ENCODE peak calls at places on chromosomes 5 and 9, in five cellular contexts. O, T, N, E and M are unnamed samples.

GRCh38 chr5:66223637-66224036 is 79.5 kb downstream of the SREK1 start:
- DNase-seq in O (no peak), N (no peak), E (peak), T (no peak), M (no peak)

GRCh38 chr9:135506327-135507103 is 6.0 kb downstream of the MRPS2 start:
- DNase-seq in O (peak), N (peak), T (peak), E (no peak), M (peak)

GRCh38 chr9:121358747-121359146 is 11.3 kb downstream of the STOM start:
- DNase-seq in E (no peak), N (peak), T (no peak), O (no peak), M (no peak)

GRCh38 chr9:35906923-35907699 is 1.1 kb downstream of the HRCT1 start:
- DNase-seq in O (no peak), E (peak), T (no peak), N (peak), M (no peak)

GRCh38 chr5:80960531-80961375 is 590 bp downstream of the RASGRF2 start:
- DNase-seq in T (peak), O (peak), E (peak), N (peak), M (peak)

GRCh38 chr5:179190851-179191505 is 130.8 kb downstream of the ZNF354C start:
- DNase-seq in O (no peak), E (no peak), N (no peak), T (no peak), M (no peak)

GRCh38 chr5:134874831-134875655 is 872 bp downstream of the TXNDC15 start:
- DNase-seq in T (no peak), E (peak), O (peak), N (peak), M (no peak)

GRCh38 chr5:180470966-180471582 is 23.1 kb upstream of the CNOT6 start:
- DNase-seq in N (peak), T (peak), O (peak), E (peak), M (no peak)

GRCh38 chr5:541148-541887 is 17.1 kb upstream of the SLC9A3 start:
- DNase-seq in O (peak), N (no peak), E (no peak), T (no peak), M (peak)

GRCh38 chr5:58582411-58583393 is at the start of gene RAB3C:
- DNase-seq in O (peak), N (peak), E (peak), T (peak), M (peak)

DNA sequence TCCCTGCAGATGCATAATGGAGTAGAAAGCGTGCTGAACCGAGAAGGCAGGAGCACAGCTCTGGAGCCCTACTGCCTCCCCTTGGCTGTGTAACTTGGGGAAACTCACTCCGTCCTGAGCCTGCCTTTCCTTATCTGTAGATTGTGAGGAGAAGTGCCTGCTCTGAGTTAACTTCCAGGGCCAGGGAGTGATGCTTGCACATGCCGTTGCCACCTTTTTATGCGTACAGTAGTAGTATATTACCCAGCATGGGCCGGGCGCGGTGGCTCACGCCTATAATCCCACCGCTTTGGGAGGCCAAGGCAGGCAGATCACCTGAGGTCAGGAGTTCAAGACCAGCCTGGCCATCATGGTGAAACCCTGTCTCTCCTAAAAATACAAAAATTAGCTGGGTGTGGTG is 87.1 kb downstream of the PDZD2 start:
- DNase-seq in O (no peak), T (no peak), E (no peak), N (no peak), M (no peak)
- H2BK12ac ChIP-seq in O (no peak), T (no peak), E (no peak), N (no peak), M (peak)

GRCh38 chr9:10050016-10050415 is 562.8 kb downstream of the PTPRD start:
- DNase-seq in O (no peak), T (no peak), N (peak), E (no peak), M (no peak)

GRCh38 chr9:10048994-10049393 is 563.8 kb downstream of the PTPRD start:
- DNase-seq in O (no peak), T (no peak), E (no peak), N (no peak), M (no peak)

GRCh38 chr9:10045598-10045997 is 567.2 kb downstream of the PTPRD start:
- DNase-seq in T (peak), O (no peak), N (peak), E (peak), M (no peak)
- H2BK12ac ChIP-seq in T (no peak), O (no peak), N (no peak), E (no peak), M (no peak)

DNA sequence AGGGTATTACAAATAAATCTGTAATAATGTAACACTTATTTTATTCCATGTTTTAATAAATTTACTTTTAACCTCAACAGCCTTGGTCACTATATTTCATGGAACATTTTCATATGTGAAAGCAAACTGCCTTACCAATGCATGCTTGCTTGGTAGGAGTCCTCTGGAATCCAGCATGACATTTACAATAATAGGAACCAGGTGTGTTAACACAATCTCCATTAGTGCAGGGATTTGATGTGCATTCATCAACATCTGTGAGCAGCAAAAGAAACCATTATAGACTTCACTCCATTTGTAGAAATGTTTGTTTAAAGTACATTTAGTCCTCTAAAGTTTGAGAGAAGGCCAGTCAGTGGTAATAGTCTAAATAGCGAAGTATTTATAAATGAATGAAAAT is 159.4 kb downstream of the FBN2 start:
- DNase-seq in E (no peak), T (no peak), O (no peak), N (no peak), M (no peak)
- H2BK12ac ChIP-seq in E (no peak), T (no peak), O (no peak), N (no peak), M (no peak)

GRCh38 chr9:4997196-4997595 is 12.1 kb downstream of the JAK2 start:
- DNase-seq in O (no peak), T (no peak), N (no peak), E (no peak), M (no peak)

GRCh38 chr9:5008206-5008605 is 23.1 kb downstream of the JAK2 start:
- DNase-seq in T (no peak), O (no peak), E (no peak), N (no peak), M (no peak)

GRCh38 chr9:5002811-5003210 is 17.7 kb downstream of the JAK2 start:
- DNase-seq in O (no peak), E (no peak), N (no peak), T (no peak), M (no peak)
- H2BK12ac ChIP-seq in O (no peak), E (no peak), N (no peak), T (no peak), M (no peak)

GRCh38 chr9:14645648-14646047 is 47.6 kb downstream of the ZDHHC21 start:
- DNase-seq in T (no peak), N (peak), E (no peak), O (no peak), M (no peak)
- H2BK12ac ChIP-seq in T (no peak), N (no peak), E (no peak), O (no peak), M (no peak)

GRCh38 chr5:34967540-34967939 is 38.2 kb downstream of the DNAJC21 start:
- DNase-seq in N (no peak), T (no peak), O (no peak), E (no peak), M (no peak)
- H2BK12ac ChIP-seq in N (no peak), T (no peak), O (no peak), E (no peak), M (no peak)

GRCh38 chr5:73291873-73292272 is 118.9 kb downstream of the TMEM174 start:
- DNase-seq in T (no peak), N (no peak), O (no peak), E (no peak), M (no peak)
- H2BK12ac ChIP-seq in T (no peak), N (no peak), O (no peak), E (no peak), M (no peak)

GRCh38 chr5:176540956-176541337 is 3.7 kb upstream of the RNF44 start:
- DNase-seq in E (no peak), O (no peak), N (no peak), T (no peak), M (no peak)
- H2BK12ac ChIP-seq in E (peak), O (peak), N (peak), T (no peak), M (peak)